ENCODE peak calls at places on chromosomes 7 and 10, in four cellular contexts. G, Z, Q and S are unnamed samples. For H3K27me3, the result is how much of the 10 kb centered on the place peaks cover.

GRCh38 chr10:5563237-5563961 is 38.6 kb downstream of the CALML3 start:
- DNase-seq in Z (no peak), Q (peak), G (no peak), S (no peak)

GRCh38 chr10:77673086-77673485 is 35.5 kb upstream of the KCNMA1 start:
- DNase-seq in Q (no peak), Z (no peak), G (no peak), S (no peak)

GRCh38 chr7:158266817-158267736 is 320.5 kb downstream of the PTPRN2 start:
- DNase-seq in Z (no peak), Q (no peak), G (no peak), S (no peak)

GRCh38 chr10:11242443-11243386 is 225.0 kb downstream of the CELF2 start:
- DNase-seq in G (no peak), Q (no peak), Z (no peak), S (no peak)

GRCh38 chr10:114151486-114151885 is 22.5 kb downstream of the CCDC186 start:
- DNase-seq in Z (no peak), Q (no peak), G (peak), S (peak)

GRCh38 chr7:106736508-106737201 is 75.7 kb upstream of the CCDC71L start:
- DNase-seq in G (peak), Z (peak), Q (no peak), S (peak)

GRCh38 chr7:92092210-92092609 is 42.1 kb downstream of the CYP51A1 start:
- DNase-seq in G (no peak), Z (no peak), Q (no peak), S (no peak)

GRCh38 chr7:158672975-158673374 is 31.6 kb downstream of the NCAPG2 start:
- DNase-seq in Z (no peak), Q (no peak), G (no peak), S (no peak)

GRCh38 chr7:105268056-105268455 is 120.7 kb downstream of the SRPK2 start:
- DNase-seq in Z (peak), G (no peak), Q (no peak), S (peak)

GRCh38 chr7:9189683-9190082 is 756.3 kb downstream of the NXPH1 start:
- DNase-seq in Q (no peak), Z (no peak), G (no peak), S (no peak)

GRCh38 chr10:97514344-97514743 is 15.6 kb downstream of the UBTD1 start:
- DNase-seq in Z (no peak), Q (peak), G (no peak), S (no peak)

GRCh38 chr7:33750177-33750576 is 155.2 kb upstream of the BMPER start:
- DNase-seq in G (no peak), Q (no peak), Z (no peak), S (no peak)

GRCh38 chr10:132516771-132517725 is 20.5 kb upstream of the INPP5A start:
- DNase-seq in Q (peak), G (no peak), Z (peak), S (peak)

GRCh38 chr7:134420509-134421125 is 38.3 kb downstream of the AKR1B1 start:
- DNase-seq in Z (peak), Q (no peak), G (peak), S (no peak)

GRCh38 chr10:1467450-1467849 is 269.9 kb downstream of the ADARB2 start:
- DNase-seq in G (no peak), Q (no peak), Z (no peak), S (no peak)

GRCh38 chr10:1464866-1465265 is 272.5 kb downstream of the ADARB2 start:
- DNase-seq in Q (no peak), Z (no peak), G (no peak), S (no peak)

GRCh38 chr10:1465421-1465902 is 271.9 kb downstream of the ADARB2 start:
- DNase-seq in Q (no peak), Z (peak), G (no peak), S (no peak)

GRCh38 chr10:1468777-1469176 is 268.5 kb downstream of the ADARB2 start:
- DNase-seq in Z (no peak), G (no peak), Q (no peak), S (no peak)

GRCh38 chr10:1465993-1466764 is 271.1 kb downstream of the ADARB2 start:
- DNase-seq in G (no peak), Z (no peak), Q (no peak), S (no peak)
- H3K4me3 ChIP-seq in G (no peak), Z (no peak), Q (no peak), S (no peak)

DNA sequence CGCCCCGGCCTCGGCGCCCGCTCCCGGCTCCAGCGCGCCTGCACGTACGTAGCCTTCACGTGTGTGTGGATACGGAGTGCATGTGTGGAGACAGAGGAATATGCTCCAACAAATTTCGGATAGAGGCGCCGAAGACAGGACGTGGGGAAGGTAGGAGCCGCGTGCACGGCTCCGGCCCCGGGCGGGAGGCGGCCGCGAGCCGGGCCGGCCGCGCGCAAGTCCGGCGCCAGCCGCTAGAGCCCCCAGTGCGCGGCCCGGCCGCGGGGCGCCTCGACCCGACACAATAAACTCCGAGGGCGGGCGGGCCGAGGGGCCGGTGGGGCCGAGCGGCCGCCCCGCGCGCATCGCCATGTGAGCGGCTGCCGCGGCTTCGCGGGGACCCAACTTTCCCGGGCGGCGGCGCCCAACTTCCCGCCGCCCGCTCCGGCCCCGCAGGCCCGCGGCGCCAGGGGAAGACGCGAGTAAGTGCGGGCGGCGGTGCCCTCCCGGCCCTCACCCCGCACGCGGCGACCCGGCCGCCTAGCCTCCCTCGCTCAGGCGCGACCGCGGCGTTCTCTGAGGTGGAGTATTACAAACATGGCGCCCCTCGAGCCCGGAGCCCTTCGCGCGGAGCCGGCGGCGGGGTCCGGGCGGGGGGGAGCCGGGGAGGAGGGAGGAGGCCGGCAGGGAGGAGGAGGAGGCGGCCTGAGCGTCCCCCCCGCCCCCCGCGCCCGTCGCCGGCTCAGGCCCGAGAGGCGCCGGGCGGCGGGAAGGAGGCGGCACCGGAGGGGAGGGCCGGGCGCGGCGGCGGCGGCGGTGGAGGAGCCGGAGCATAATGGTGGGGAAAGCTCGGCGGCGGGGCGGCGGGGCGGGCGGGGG is at the start of gene ZMYND11:
- DNase-seq in Q (no peak), Z (peak), G (no peak), S (no peak)
- TF ChIP-seq CTCF in Q (no peak), Z (no peak), G (no peak), S (no peak)

GRCh38 chr7:50539725-50540124 is 25.5 kb downstream of the DDC start:
- DNase-seq in G (no peak), Z (peak), Q (no peak), S (no peak)

GRCh38 chr7:50543776-50544442 is 21.3 kb downstream of the DDC start:
- DNase-seq in Q (no peak), G (no peak), Z (no peak), S (no peak)

GRCh38 chr7:50542132-50542531 is 23.1 kb downstream of the DDC start:
- DNase-seq in Q (no peak), G (no peak), Z (no peak), S (no peak)

GRCh38 chr7:50538478-50538877 is 26.7 kb downstream of the DDC start:
- DNase-seq in Z (peak), Q (no peak), G (no peak), S (no peak)

DNA sequence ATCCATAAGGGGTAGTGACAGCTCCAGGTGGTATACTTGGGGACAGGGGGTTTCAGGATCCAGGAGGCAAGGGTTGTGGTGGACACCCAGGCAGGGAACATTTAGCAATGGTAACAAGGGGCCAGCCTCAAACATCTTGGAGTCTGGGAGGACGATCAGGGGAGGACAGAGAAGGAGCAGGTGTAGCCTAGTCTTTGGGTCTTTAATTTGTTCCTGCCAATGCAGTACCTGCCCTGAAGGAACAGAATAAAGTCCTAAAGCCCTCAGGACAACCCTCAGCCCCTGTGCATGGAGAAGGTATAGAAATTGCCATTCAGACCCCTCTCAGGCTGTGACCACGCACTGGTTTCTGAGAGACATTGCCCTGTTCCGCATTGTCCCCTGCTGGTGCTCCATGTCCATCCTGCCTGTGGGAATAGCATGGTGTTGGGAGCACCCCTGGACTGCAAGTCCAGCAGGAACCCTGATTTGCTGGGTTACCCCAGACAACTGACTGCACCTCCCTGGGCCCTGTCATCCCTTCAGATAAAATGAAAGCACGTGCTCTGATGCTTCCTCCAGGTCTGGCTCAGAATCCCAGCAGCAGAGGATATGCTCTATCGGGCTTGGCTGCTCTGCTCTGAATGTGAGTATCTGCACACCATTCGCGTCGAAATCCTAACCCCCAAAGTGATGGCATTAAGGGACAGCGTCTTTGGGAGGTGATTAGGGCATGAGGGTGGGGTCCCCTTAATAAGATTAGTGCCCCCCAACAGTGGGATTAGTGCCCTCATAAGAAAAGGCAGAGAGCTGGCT is 24.2 kb downstream of the DDC start:
- DNase-seq in Q (no peak), G (no peak), Z (no peak), S (no peak)
- H3K27me3 ChIP-seq in Q (under half), G (under half), Z (under half), S (under half)

DNA sequence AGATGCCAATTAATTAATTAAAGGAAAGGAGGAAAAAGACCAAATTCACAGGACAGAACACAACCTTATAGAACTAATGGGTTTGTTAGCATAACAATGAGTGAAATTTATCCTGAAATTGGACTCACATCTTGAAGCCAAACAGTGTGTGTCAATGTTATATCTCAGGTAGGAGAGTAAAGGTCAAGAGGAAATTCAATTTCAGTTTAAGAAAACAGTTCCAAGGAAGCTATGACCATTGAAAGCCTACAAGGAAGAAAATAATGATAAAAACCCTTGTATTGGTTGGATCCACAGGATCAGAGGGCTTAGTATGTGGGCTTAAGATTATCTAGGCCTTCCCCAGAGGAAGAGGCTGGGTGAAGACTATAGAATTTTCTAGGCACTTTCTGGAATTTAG is 198.9 kb upstream of the AOAH start:
- DNase-seq in Z (no peak), Q (no peak), G (no peak), S (no peak)
- H3K4me3 ChIP-seq in Z (no peak), Q (no peak), G (no peak), S (no peak)

DNA sequence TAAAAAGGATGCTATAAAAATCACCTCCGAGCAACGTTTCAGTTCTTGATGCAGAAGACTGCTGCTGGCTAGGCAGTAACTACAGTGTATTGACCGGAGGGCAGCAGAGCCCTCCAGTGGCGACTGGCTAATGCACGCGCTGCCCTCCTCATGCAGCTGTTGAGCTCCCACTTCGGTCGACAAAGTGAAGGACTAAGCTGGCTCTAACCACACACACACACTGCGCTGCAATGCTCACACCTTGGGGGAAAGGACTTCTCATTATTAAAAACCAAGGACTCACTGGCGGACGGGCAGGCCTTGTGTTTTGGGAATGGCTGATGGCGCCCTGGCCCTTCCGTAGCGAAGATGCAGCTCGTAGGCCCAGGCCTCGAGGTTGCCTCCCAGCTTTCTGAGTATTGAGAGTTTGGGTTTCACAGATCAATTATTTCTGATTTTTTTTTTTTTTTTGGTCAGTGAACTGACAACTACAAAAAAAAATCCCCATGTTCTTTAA is 120.9 kb upstream of the DIP2C start:
- DNase-seq in Z (peak), G (no peak), Q (no peak), S (no peak)
- TF ChIP-seq CTCF in Z (peak), G (peak), Q (peak), S (peak)

GRCh38 chr7:155752756-155753445 is 59.4 kb downstream of the SHH start:
- DNase-seq in Q (no peak), Z (no peak), G (no peak), S (no peak)
- H3K27me3 ChIP-seq in Q (under half), Z (under half), G (under half), S (under half)

GRCh38 chr7:128341733-128342132 is 2.0 kb downstream of the RBM28 start:
- DNase-seq in Q (no peak), G (no peak), Z (no peak), S (no peak)
- H3K4me3 ChIP-seq in Q (no peak), G (no peak), Z (no peak), S (no peak)

DNA sequence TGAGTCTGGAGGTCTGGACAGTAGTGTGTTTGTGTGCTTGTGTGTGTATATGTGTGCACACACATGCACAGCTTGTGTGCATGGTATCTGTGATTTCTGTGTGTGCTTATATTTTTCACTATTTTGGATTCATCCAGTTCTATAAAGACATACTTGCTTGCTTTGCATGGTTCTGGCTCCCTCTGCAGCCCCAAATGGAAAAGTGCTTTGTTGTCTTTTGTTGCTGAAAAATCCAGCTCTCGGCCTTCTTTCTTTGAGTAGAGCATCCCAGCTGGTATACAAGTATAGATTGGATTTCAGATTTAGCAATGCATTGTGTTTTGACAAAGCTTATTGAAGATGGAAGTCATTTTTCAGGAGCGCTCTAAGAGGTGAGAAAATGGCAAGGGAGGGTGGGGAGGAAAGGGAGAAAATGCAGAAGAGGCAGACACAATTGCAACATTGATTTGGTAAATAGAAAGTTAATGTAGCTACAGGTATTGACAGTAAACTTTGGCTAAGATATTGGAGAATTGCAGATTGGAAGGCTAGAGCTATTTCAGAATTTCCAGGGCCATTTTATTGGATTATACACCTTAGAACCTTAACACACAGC is 333.9 kb downstream of the AUTS2 start:
- DNase-seq in G (no peak), Q (no peak), Z (peak), S (no peak)
- TF ChIP-seq CTCF in G (no peak), Q (peak), Z (peak), S (peak)

GRCh38 chr10:111877274-111877673 is 306.3 kb downstream of the GPAM start:
- DNase-seq in Q (no peak), Z (no peak), G (no peak), S (no peak)
- H3K27me3 ChIP-seq in Q (under half), Z (under half), G (under half), S (under half)

GRCh38 chr10:45581497-45582385 is 90.8 kb downstream of the ZFAND4 start:
- DNase-seq in Q (no peak), G (no peak), Z (no peak), S (no peak)

GRCh38 chr10:45582386-45582781 is 90.2 kb downstream of the ZFAND4 start:
- DNase-seq in Q (no peak), Z (no peak), G (no peak), S (no peak)

GRCh38 chr10:45580781-45581496 is 91.6 kb downstream of the ZFAND4 start:
- DNase-seq in Z (no peak), G (no peak), Q (no peak), S (no peak)

GRCh38 chr10:45578384-45578946 is 94.1 kb downstream of the ZFAND4 start:
- DNase-seq in Z (no peak), G (no peak), Q (no peak), S (no peak)

DNA sequence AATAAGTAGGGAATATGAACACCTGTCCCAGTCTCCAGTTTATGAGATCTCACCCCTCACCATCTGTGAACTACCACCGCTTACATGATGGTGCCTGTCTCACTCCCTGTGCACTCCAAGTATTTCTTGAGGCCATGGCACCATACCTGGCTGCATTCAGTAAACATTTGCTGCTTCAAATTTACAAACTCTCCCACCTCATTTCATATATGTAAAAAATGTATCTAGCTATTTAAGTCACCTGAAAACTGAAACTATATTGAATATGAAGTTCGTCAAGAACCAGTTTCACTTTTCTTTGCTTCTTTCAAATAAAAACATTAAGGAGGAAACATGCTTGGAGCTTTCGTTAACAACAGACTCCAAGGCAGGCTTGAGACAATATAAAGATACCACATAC is 92.2 kb downstream of the ZFAND4 start:
- DNase-seq in G (no peak), Z (no peak), Q (no peak), S (no peak)
- H3K4me3 ChIP-seq in G (no peak), Z (no peak), Q (no peak), S (no peak)